ENCODE peak calls at places on chromosomes 6 and 20, in six cellular contexts. P is IMR-90, G is heart right ventricle, F is heart left ventricle, X is ovary, E is MM.1S. R is an unnamed sample. For H3K4me1, the result is how much of the 10 kb centered on the place peaks cover.

GRCh38 chr6:114020223-114020622 is 49.3 kb upstream of the HDAC2 start:
- DNase-seq in P (no peak), G (no peak), F (no peak), X (no peak), E (no peak), R (no peak)

GRCh38 chr6:137261393-137262154 is 42.4 kb upstream of the IFNGR1 start:
- DNase-seq in P (peak), G (no peak), F (no peak), X (no peak), E (no peak), R (no peak)

GRCh38 chr6:135062735-135063134 is 8.1 kb upstream of the HBS1L start:
- DNase-seq in P (no peak), G (no peak), F (no peak), X (no peak), E (peak), R (no peak)

GRCh38 chr20:64219202-64219601 is 36.3 kb upstream of the PCMTD2 start:
- DNase-seq in P (no peak), G (no peak), F (no peak), X (no peak), E (peak), R (no peak)

GRCh38 chr6:108564178-108564577 is 3.5 kb downstream of the FOXO3 start:
- DNase-seq in P (peak), G (no peak), F (no peak), X (no peak), E (peak), R (no peak)

GRCh38 chr6:161355731-161356130 is 81.9 kb upstream of the AGPAT4 start:
- DNase-seq in P (no peak), G (no peak), F (no peak), X (no peak), E (no peak), R (no peak)

GRCh38 chr20:42161228-42161829 is 543.2 kb upstream of the CHD6 start:
- DNase-seq in P (no peak), G (no peak), F (no peak), X (no peak), E (no peak), R (no peak)

GRCh38 chr6:12289655-12290489 is at the start of gene EDN1:
- DNase-seq in P (peak), G (peak), F (peak), X (peak), E (peak), R (peak)

GRCh38 chr20:51953731-51954340 is 151.5 kb upstream of the SALL4 start:
- DNase-seq in P (no peak), G (no peak), F (no peak), X (no peak), E (no peak), R (no peak)

GRCh38 chr6:2952557-2953095 is 18.7 kb downstream of the SERPINB6 start:
- DNase-seq in P (peak), G (peak), F (peak), X (peak), E (peak), R (peak)

GRCh38 chr6:70398783-70399730 is 14.3 kb upstream of the FAM135A start:
- DNase-seq in P (peak), G (no peak), F (no peak), X (no peak), E (no peak), R (peak)

GRCh38 chr6:105397987-105398386 is 4.9 kb downstream of the PREP start:
- DNase-seq in P (no peak), G (no peak), F (no peak), X (no peak), E (no peak), R (no peak)

GRCh38 chr6:157020398-157021266 is 243.5 kb downstream of the ARID1B start:
- DNase-seq in P (peak), G (peak), F (no peak), X (no peak), E (peak), R (peak)

GRCh38 chr6:132512342-132512637 is 626 bp downstream of the STX7 start:
- DNase-seq in P (no peak), G (no peak), F (no peak), X (no peak), E (no peak), R (no peak)

GRCh38 chr6:90656325-90656724 is 69.5 kb upstream of the MAP3K7 start:
- DNase-seq in P (no peak), G (no peak), F (no peak), X (no peak), E (no peak), R (no peak)

GRCh38 chr6:166611631-166612030 is 15.4 kb downstream of the RPS6KA2 start:
- DNase-seq in P (no peak), G (no peak), F (no peak), X (no peak), E (no peak), R (no peak)

DNA sequence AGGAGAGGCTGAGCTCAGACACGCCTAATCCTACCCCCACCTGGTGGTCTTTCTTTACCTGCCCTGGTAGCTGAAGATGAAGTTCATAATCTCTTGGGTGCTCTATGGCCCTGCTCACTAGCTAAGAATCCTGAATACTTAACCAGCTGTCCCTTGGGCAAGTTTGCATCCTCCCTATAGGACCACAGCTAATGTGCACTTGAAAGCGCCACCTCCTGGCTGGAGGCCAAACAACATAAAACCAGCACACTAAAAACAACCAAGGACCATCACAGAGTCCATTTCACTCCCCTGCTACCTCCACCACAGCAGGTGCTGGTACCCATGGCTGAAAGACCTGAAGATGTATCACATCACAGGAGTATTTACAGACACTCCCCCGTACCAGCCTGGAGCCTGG is 155.5 kb upstream of the SLC24A3 start:
- DNase-seq in P (no peak), G (no peak), F (no peak), X (no peak), E (no peak), R (no peak)
- TF ChIP-seq CTCF in P (no peak), G (no peak), F (no peak), X (no peak), E (peak), R (no peak)

DNA sequence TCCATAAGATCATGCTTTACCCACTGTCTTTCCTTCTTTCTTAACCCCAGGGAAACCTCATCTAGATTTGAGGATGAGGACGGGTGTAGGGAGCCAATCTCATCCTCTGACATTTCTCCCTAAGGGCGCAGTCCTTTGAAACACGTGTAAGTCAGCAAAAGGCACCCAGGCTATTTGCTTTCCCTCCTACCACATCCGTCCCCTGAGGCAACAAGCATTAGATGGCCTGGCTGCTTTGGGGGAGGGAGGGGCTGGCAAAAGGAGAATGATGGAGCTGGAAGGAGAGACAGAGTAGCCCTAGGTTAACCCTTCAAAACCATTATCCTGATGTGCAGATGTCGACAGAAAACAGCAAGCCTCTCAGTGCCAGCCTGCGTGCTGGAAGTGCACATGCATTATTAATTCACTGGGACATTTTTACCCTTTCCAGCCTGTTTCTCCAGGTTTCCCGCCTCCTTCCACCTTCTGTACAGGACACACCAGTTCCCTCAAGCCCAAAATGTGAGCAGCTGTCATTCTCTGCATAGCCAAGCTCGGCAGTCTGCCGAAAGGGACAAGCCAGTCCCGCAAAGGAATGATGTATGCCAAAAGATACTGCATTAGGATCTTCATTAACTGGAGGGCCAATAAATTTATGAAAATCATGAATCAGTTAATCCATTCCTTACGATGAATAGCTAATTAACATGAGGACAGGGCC is 547.2 kb downstream of the CD83 start:
- DNase-seq in P (no peak), G (no peak), F (no peak), X (no peak), E (no peak), R (no peak)
- H3K4me1 ChIP-seq in P (under half), G (under half), F (under half), X (under half), E (under half), R (under half)

GRCh38 chr6:4135665-4136353 is 434 bp upstream of the ECI2 start:
- DNase-seq in P (peak), G (peak), F (peak), X (peak), E (peak), R (peak)
- H3K27ac ChIP-seq in P (peak), G (peak), F (peak), X (peak), E (peak), R (peak)

GRCh38 chr6:169723991-169724553 is at the start of gene PHF10:
- DNase-seq in P (no peak), G (peak), F (peak), X (peak), E (no peak), R (no peak)

GRCh38 chr6:169723200-169723909 is 945 bp downstream of the PHF10 start:
- DNase-seq in P (peak), G (peak), F (peak), X (peak), E (peak), R (peak)

GRCh38 chr6:169719117-169719516 is 5.2 kb downstream of the PHF10 start:
- DNase-seq in P (peak), G (no peak), F (no peak), X (no peak), E (no peak), R (no peak)

GRCh38 chr6:169722362-169723199 is 1.7 kb downstream of the PHF10 start:
- DNase-seq in P (peak), G (peak), F (peak), X (peak), E (peak), R (no peak)

GRCh38 chr6:169720207-169720855 is 4.0 kb downstream of the PHF10 start:
- DNase-seq in P (no peak), G (no peak), F (no peak), X (no peak), E (no peak), R (no peak)
- TF ChIP-seq CTCF in P (no peak), G (no peak), F (no peak), X (no peak), E (peak), R (no peak)

GRCh38 chr6:150145427-150145826 is 2.6 kb downstream of the PPP1R14C start:
- DNase-seq in P (no peak), G (no peak), F (no peak), X (no peak), E (no peak), R (no peak)

GRCh38 chr6:150144294-150144868 is 1.5 kb downstream of the PPP1R14C start:
- DNase-seq in P (no peak), G (no peak), F (no peak), X (no peak), E (no peak), R (no peak)

GRCh38 chr6:150142304-150142656 is 564 bp upstream of the PPP1R14C start:
- DNase-seq in P (no peak), G (no peak), F (no peak), X (no peak), E (no peak), R (peak)

GRCh38 chr6:150142657-150143501 is at the start of gene PPP1R14C:
- DNase-seq in P (no peak), G (peak), F (peak), X (no peak), E (no peak), R (peak)

GRCh38 chr6:150143521-150144293 is 863 bp downstream of the PPP1R14C start:
- DNase-seq in P (no peak), G (peak), F (peak), X (no peak), E (no peak), R (no peak)
- H3K4me1 ChIP-seq in P (under half), G (under half), F (under half), X (under half), E (under half), R (under half)

DNA sequence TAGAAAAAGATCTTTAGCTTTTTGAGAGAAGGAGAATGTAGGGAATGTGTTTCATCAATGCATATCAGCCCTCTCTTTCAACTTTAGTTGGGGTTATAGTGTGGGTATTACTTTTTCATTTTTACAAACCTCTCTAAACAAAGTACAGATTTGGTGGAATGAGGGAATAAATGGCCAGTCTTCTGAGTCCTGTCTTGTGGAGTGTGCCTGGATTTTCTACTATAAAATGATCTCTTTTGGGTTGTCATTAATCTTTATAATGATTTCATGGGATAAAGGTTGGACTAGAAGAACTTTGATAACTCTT is 209.3 kb downstream of the RNF144B start:
- DNase-seq in P (no peak), G (no peak), F (no peak), X (no peak), E (no peak), R (no peak)
- H3K27ac ChIP-seq in P (no peak), G (no peak), F (no peak), X (no peak), E (no peak), R (no peak)

GRCh38 chr6:27902335-27903314 is 9.6 kb downstream of the OR2B2 start:
- DNase-seq in P (peak), G (peak), F (peak), X (peak), E (peak), R (peak)

GRCh38 chr6:27911953-27912446 is at the start of gene OR2B2:
- DNase-seq in P (no peak), G (no peak), F (no peak), X (no peak), E (no peak), R (no peak)

DNA sequence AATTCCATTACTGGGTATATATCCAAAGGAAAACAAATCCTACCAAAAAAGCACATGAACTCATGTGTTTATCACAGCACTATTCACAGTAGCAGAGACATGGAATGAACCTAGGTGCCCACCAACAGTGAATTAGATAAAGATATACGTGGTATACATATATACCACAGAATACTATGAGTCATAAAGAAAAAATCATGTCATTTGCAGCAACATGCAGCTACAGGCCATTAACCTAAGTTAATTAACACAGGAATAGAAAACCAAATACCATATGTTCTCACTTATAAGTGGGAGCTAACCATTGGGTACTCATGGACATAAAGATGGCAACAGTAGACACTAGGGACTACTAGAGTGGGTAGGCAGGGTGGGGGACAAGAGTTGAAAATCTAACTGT is 4.2 kb downstream of the OR2B2 start:
- DNase-seq in P (no peak), G (no peak), F (no peak), X (no peak), E (no peak), R (no peak)
- TF ChIP-seq CTCF in P (no peak), G (no peak), F (no peak), X (no peak), E (no peak), R (no peak)

DNA sequence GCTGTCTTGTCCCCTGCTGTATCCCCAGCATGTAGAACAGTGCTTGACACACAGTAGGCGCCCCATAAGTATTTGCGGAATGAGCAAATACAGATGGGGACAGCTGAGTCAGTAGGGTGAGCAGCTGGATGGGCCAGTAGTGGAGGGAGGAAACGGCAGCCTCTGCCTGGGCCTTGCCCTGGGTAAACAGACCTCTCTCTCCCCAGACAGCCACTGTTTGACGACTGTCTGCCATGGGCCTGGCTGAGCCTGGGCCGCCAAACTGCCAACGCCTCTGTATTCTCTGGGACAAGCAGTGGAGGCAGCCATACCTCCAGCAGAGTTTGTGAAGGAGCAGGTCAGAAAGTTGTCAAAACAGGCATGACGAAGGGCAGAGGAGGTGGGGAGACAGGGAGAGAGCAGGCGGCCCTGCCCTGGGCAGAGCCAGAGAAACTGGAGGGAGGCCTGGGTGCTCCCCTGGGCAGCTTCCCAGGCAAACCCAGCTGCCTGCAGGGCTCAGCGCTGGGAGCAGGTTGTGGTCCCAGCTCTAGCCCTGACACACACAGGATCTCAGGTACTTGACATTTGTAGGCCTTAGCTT is 15.2 kb downstream of the HNF4A start:
- DNase-seq in P (no peak), G (no peak), F (no peak), X (no peak), E (no peak), R (no peak)
- H3K4me1 ChIP-seq in P (under half), G (under half), F (under half), X (under half), E (under half), R (under half)

GRCh38 chr6:19298422-19298821 is 538.7 kb upstream of the ID4 start:
- DNase-seq in P (no peak), G (no peak), F (no peak), X (no peak), E (no peak), R (no peak)
- H3K27ac ChIP-seq in P (no peak), G (no peak), F (no peak), X (no peak), E (no peak), R (no peak)